ENCODE peak calls at places on chromosome 19, in seven cellular contexts. T is kidney epithelial cell, Z is hepatic stellate cell, F is tibial nerve, L is Right ventricle myocardium superior, G is COR-L47, W is cardiac fibroblast. V is an unnamed sample.

GRCh38 chr19:6109947-6110346 is 353 bp downstream of the RFX2 start:
- DNase-seq in T (no peak), G (no peak), F (no peak), Z (no peak), L (peak), W (no peak), V (no peak)

GRCh38 chr19:48859711-48860572 is 8.5 kb downstream of the PLEKHA4 start:
- DNase-seq in W (no peak), Z (no peak), F (no peak), T (no peak), L (peak), G (no peak), V (no peak)

GRCh38 chr19:15864824-15865223 is 33.0 kb downstream of the CYP4F2 start:
- DNase-seq in W (no peak), Z (no peak), G (no peak), L (no peak), F (no peak), T (no peak), V (no peak)

GRCh38 chr19:18501832-18502231 is 20.0 kb downstream of the ELL start:
- DNase-seq in T (no peak), L (peak), W (no peak), Z (no peak), G (no peak), F (no peak), V (peak)

GRCh38 chr19:15471639-15472101 is 7.3 kb upstream of the RASAL3 start:
- DNase-seq in L (no peak), W (no peak), F (no peak), G (no peak), T (no peak), Z (no peak), V (no peak)

GRCh38 chr19:10919352-10920287 is 8.8 kb downstream of the YIPF2 start:
- DNase-seq in G (no peak), T (no peak), F (no peak), W (no peak), Z (no peak), L (no peak), V (no peak)

GRCh38 chr19:39413269-39413902 is 917 bp downstream of the PLEKHG2 start:
- DNase-seq in F (no peak), G (peak), L (peak), W (peak), T (no peak), Z (peak), V (no peak)

GRCh38 chr19:7772752-7773291 is 9.8 kb downstream of the CLEC4M start:
- DNase-seq in L (no peak), W (peak), T (no peak), G (no peak), F (no peak), Z (no peak), V (peak)

GRCh38 chr19:6856749-6857372 is 30.5 kb upstream of the ADGRE1 start:
- DNase-seq in Z (no peak), F (no peak), G (no peak), T (no peak), W (no peak), L (no peak), V (no peak)

GRCh38 chr19:42092350-42092749 is 16.4 kb downstream of the ZNF574 start:
- DNase-seq in L (no peak), W (peak), T (no peak), G (peak), F (no peak), Z (no peak), V (peak)

GRCh38 chr19:1355258-1355973 is 28.3 kb upstream of the NDUFS7 start:
- DNase-seq in G (peak), L (no peak), F (no peak), W (peak), Z (peak), T (no peak), V (no peak)

GRCh38 chr19:38049105-38049649 is 142.2 kb downstream of the SIPA1L3 start:
- DNase-seq in W (peak), L (peak), T (no peak), G (no peak), Z (no peak), F (no peak), V (peak)

GRCh38 chr19:35211545-35212230 is 16.9 kb downstream of the FAM187B start:
- DNase-seq in F (peak), Z (no peak), T (no peak), L (peak), G (no peak), W (no peak), V (peak)

GRCh38 chr19:31980851-31981250 is 364.6 kb upstream of the ZNF507 start:
- DNase-seq in T (no peak), Z (no peak), F (no peak), G (no peak), L (no peak), W (no peak), V (no peak)

GRCh38 chr19:10332965-10333757 is at the start of gene RAVER1:
- DNase-seq in W (peak), G (peak), F (peak), L (peak), T (peak), Z (peak), V (peak)

GRCh38 chr19:46442808-46443450 is 14.2 kb upstream of the PNMA8C start:
- DNase-seq in G (no peak), T (no peak), W (peak), Z (peak), F (no peak), L (no peak), V (no peak)

GRCh38 chr19:13681509-13681908 is 82.8 kb upstream of the MRI1 start:
- DNase-seq in L (no peak), T (no peak), F (no peak), W (peak), Z (no peak), G (no peak), V (no peak)

GRCh38 chr19:1929051-1929742 is 11.8 kb upstream of the CSNK1G2 start:
- DNase-seq in L (peak), T (no peak), W (peak), F (peak), G (peak), Z (peak), V (peak)

GRCh38 chr19:19217110-19217509 is 5.4 kb downstream of the NCAN start:
- DNase-seq in G (no peak), Z (no peak), L (no peak), W (peak), T (no peak), F (no peak), V (peak)

GRCh38 chr19:47610546-47610894 is 1.6 kb downstream of the BICRA start:
- DNase-seq in F (no peak), L (no peak), T (no peak), W (no peak), G (no peak), Z (no peak), V (no peak)

GRCh38 chr19:33399081-33399744 is 25.7 kb downstream of the CEBPG start:
- DNase-seq in L (peak), F (no peak), T (no peak), G (no peak), Z (no peak), W (no peak), V (no peak)

GRCh38 chr19:31639306-31639705 is 290.1 kb upstream of the TSHZ3 start:
- DNase-seq in W (no peak), F (no peak), Z (no peak), T (peak), G (no peak), L (no peak), V (peak)

GRCh38 chr19:46849610-46850009 is 1.0 kb downstream of the AP2S1 start:
- DNase-seq in Z (no peak), G (no peak), L (no peak), W (no peak), F (no peak), T (no peak), V (peak)

GRCh38 chr19:40872209-40872608 is 9.8 kb downstream of the CYP2A7 start:
- DNase-seq in Z (no peak), G (no peak), L (no peak), W (no peak), T (no peak), F (no peak), V (no peak)